ENCODE peak calls at places on chromosome 22, in four cellular contexts. One of them, this sample, is unnamed.

GRCh38 chr22:23565288-23565941 is 14.7 kb downstream of the IGLL1 start:
- DNase-seq in AG08395: no peak
- DNase-seq in right lobe of liver: no peak
- DNase-seq in Calu3: peak
- DNase-seq in this sample: no peak

GRCh38 chr22:23278883-23279675 is 98.8 kb downstream of the BCR start:
- DNase-seq in right lobe of liver: no peak
- DNase-seq in Calu3: peak
- DNase-seq in AG08395: peak
- DNase-seq in this sample: no peak

GRCh38 chr22:22796729-22797128 is 90.9 kb upstream of the IGLL5 start:
- DNase-seq in Calu3: no peak
- DNase-seq in AG08395: no peak
- DNase-seq in right lobe of liver: no peak
- DNase-seq in this sample: no peak

GRCh38 chr22:23796461-23796860 is 9.7 kb downstream of the SMARCB1 start:
- DNase-seq in AG08395: peak
- DNase-seq in right lobe of liver: peak
- DNase-seq in Calu3: no peak
- DNase-seq in this sample: no peak

GRCh38 chr22:32539631-32540449 is 65.2 kb downstream of the FBXO7 start:
- DNase-seq in right lobe of liver: peak
- DNase-seq in Calu3: no peak
- DNase-seq in AG08395: no peak
- DNase-seq in this sample: no peak

GRCh38 chr22:45678961-45679912 is 7.6 kb downstream of the ATXN10 start:
- DNase-seq in AG08395: peak
- DNase-seq in right lobe of liver: no peak
- DNase-seq in Calu3: no peak
- DNase-seq in this sample: peak

GRCh38 chr22:20751185-20751851 is 22.6 kb upstream of the SERPIND1 start:
- DNase-seq in Calu3: no peak
- DNase-seq in right lobe of liver: peak
- DNase-seq in AG08395: no peak
- DNase-seq in this sample: no peak

GRCh38 chr22:30261134-30261533 is 5.5 kb downstream of the OSM start:
- DNase-seq in right lobe of liver: peak
- DNase-seq in Calu3: no peak
- DNase-seq in AG08395: no peak
- DNase-seq in this sample: no peak

GRCh38 chr22:22940961-22941605 is 53.5 kb downstream of the IGLL5 start:
- DNase-seq in right lobe of liver: no peak
- DNase-seq in AG08395: no peak
- DNase-seq in Calu3: no peak
- DNase-seq in this sample: no peak

GRCh38 chr22:22692707-22693530 is 48.5 kb downstream of the GGTLC2 start:
- DNase-seq in AG08395: peak
- DNase-seq in right lobe of liver: peak
- DNase-seq in Calu3: peak
- DNase-seq in this sample: no peak

GRCh38 chr22:24727218-24727851 is 47.2 kb downstream of the PIWIL3 start:
- DNase-seq in AG08395: peak
- DNase-seq in Calu3: peak
- DNase-seq in right lobe of liver: no peak
- DNase-seq in this sample: peak

GRCh38 chr22:50670513-50670912 is 2.1 kb upstream of the SHANK3 start:
- DNase-seq in AG08395: peak
- DNase-seq in right lobe of liver: no peak
- DNase-seq in Calu3: no peak
- DNase-seq in this sample: no peak

GRCh38 chr22:30591191-30591587 is 521 bp downstream of the PES1 start:
- DNase-seq in Calu3: no peak
- DNase-seq in right lobe of liver: no peak
- DNase-seq in AG08395: peak
- DNase-seq in this sample: no peak

GRCh38 chr22:48885271-48885918 is 942.3 kb downstream of the BRD1 start:
- DNase-seq in Calu3: no peak
- DNase-seq in AG08395: no peak
- DNase-seq in right lobe of liver: peak
- DNase-seq in this sample: no peak

GRCh38 chr22:23384451-23384850 is 195.6 kb downstream of the IGLL1 start:
- DNase-seq in right lobe of liver: peak
- DNase-seq in Calu3: no peak
- DNase-seq in AG08395: no peak
- DNase-seq in this sample: no peak

GRCh38 chr22:45876136-45877035 is 100.6 kb downstream of the WNT7B start:
- DNase-seq in AG08395: no peak
- DNase-seq in right lobe of liver: peak
- DNase-seq in Calu3: no peak
- DNase-seq in this sample: peak

GRCh38 chr22:30048711-30049110 is 31.6 kb upstream of the HORMAD2 start:
- DNase-seq in right lobe of liver: no peak
- DNase-seq in Calu3: no peak
- DNase-seq in AG08395: no peak
- DNase-seq in this sample: no peak

GRCh38 chr22:46794491-46794890 is 32.0 kb downstream of the TBC1D22A start:
- DNase-seq in AG08395: no peak
- DNase-seq in right lobe of liver: no peak
- DNase-seq in Calu3: no peak
- DNase-seq in this sample: no peak

GRCh38 chr22:29195964-29196666 is 9.6 kb upstream of the EMID1 start:
- DNase-seq in right lobe of liver: peak
- DNase-seq in AG08395: no peak
- DNase-seq in Calu3: no peak
- DNase-seq in this sample: no peak

GRCh38 chr22:39230261-39231196 is 14.3 kb downstream of the PDGFB start:
- DNase-seq in AG08395: no peak
- DNase-seq in right lobe of liver: no peak
- DNase-seq in Calu3: no peak
- DNase-seq in this sample: no peak

GRCh38 chr22:37242395-37242918 is 1.6 kb downstream of the RAC2 start:
- DNase-seq in AG08395: peak
- DNase-seq in right lobe of liver: peak
- DNase-seq in Calu3: no peak
- DNase-seq in this sample: no peak

GRCh38 chr22:41327124-41327523 is 25.8 kb downstream of the ZC3H7B start:
- DNase-seq in right lobe of liver: peak
- DNase-seq in Calu3: no peak
- DNase-seq in AG08395: no peak
- DNase-seq in this sample: no peak

GRCh38 chr22:40463017-40463631 is 92.7 kb downstream of the SGSM3 start:
- DNase-seq in AG08395: no peak
- DNase-seq in Calu3: no peak
- DNase-seq in right lobe of liver: no peak
- DNase-seq in this sample: no peak

GRCh38 chr22:43397766-43398165 is 14.0 kb upstream of the MPPED1 start:
- DNase-seq in Calu3: no peak
- DNase-seq in AG08395: no peak
- DNase-seq in right lobe of liver: no peak
- DNase-seq in this sample: no peak

GRCh38 chr22:50306753-50307749 is at the start of gene PLXNB2:
- DNase-seq in AG08395: peak
- DNase-seq in right lobe of liver: peak
- DNase-seq in Calu3: peak
- DNase-seq in this sample: peak

GRCh38 chr22:45211848-45212247 is 28.8 kb downstream of the KIAA0930 start:
- DNase-seq in AG08395: peak
- DNase-seq in right lobe of liver: peak
- DNase-seq in Calu3: no peak
- DNase-seq in this sample: no peak

GRCh38 chr22:46795845-46796565 is 33.6 kb downstream of the TBC1D22A start:
- DNase-seq in Calu3: no peak
- DNase-seq in AG08395: no peak
- DNase-seq in right lobe of liver: peak
- DNase-seq in this sample: no peak

GRCh38 chr22:42883121-42883520 is 26.0 kb upstream of the ARFGAP3 start:
- DNase-seq in Calu3: no peak
- DNase-seq in right lobe of liver: no peak
- DNase-seq in AG08395: no peak
- DNase-seq in this sample: no peak

GRCh38 chr22:44019846-44020245 is 4.3 kb upstream of the PARVB start:
- DNase-seq in AG08395: peak
- DNase-seq in Calu3: no peak
- DNase-seq in right lobe of liver: no peak
- DNase-seq in this sample: no peak

GRCh38 chr22:19990609-19991394 is 25.8 kb downstream of the ARVCF start:
- DNase-seq in AG08395: no peak
- DNase-seq in right lobe of liver: peak
- DNase-seq in Calu3: no peak
- DNase-seq in this sample: no peak

GRCh38 chr22:18152519-18152918 is 2.5 kb downstream of the USP18 start:
- DNase-seq in Calu3: no peak
- DNase-seq in AG08395: no peak
- DNase-seq in right lobe of liver: no peak
- DNase-seq in this sample: no peak

GRCh38 chr22:48960981-48961655 is 866.6 kb downstream of the BRD1 start:
- DNase-seq in right lobe of liver: peak
- DNase-seq in AG08395: no peak
- DNase-seq in Calu3: no peak
- DNase-seq in this sample: peak

GRCh38 chr22:43273902-43274484 is 69.2 kb downstream of the SCUBE1 start:
- DNase-seq in Calu3: peak
- DNase-seq in right lobe of liver: no peak
- DNase-seq in AG08395: peak
- DNase-seq in this sample: peak

GRCh38 chr22:37043828-37044538 is 7.6 kb upstream of the KCTD17 start:
- DNase-seq in right lobe of liver: peak
- DNase-seq in AG08395: peak
- DNase-seq in Calu3: peak
- DNase-seq in this sample: no peak

GRCh38 chr22:25992331-25992730 is 176.9 kb upstream of the SEZ6L start:
- DNase-seq in Calu3: no peak
- DNase-seq in right lobe of liver: no peak
- DNase-seq in AG08395: no peak
- DNase-seq in this sample: no peak

GRCh38 chr22:50308597-50308935 is 1.1 kb upstream of the PLXNB2 start:
- DNase-seq in Calu3: no peak
- DNase-seq in AG08395: peak
- DNase-seq in right lobe of liver: peak
- DNase-seq in this sample: no peak

GRCh38 chr22:46054091-46054877 is 77.3 kb upstream of the WNT7B start:
- DNase-seq in Calu3: peak
- DNase-seq in right lobe of liver: peak
- DNase-seq in AG08395: peak
- DNase-seq in this sample: peak

GRCh38 chr22:47210112-47210657 is 447.7 kb downstream of the TBC1D22A start:
- DNase-seq in right lobe of liver: no peak
- DNase-seq in AG08395: no peak
- DNase-seq in Calu3: no peak
- DNase-seq in this sample: no peak

GRCh38 chr22:39960791-39961746 is 872 bp downstream of the TMA7B start:
- DNase-seq in Calu3: no peak
- DNase-seq in AG08395: peak
- DNase-seq in right lobe of liver: no peak
- DNase-seq in this sample: peak